ENCODE peak calls at places on chromosomes 6 and 20, in four cellular contexts. One of them, this sample, is unnamed.

GRCh38 chr6:3381233-3382065 is 75.4 kb downstream of the SLC22A23 start:
- DNase-seq in HCT116: no peak
- DNase-seq in AG09309: no peak
- DNase-seq in fibroblast of the aortic adventitia: peak; percentile 70
- DNase-seq in this sample: no peak

GRCh38 chr6:451847-452246 is 60.3 kb downstream of the IRF4 start:
- DNase-seq in HCT116: no peak
- DNase-seq in fibroblast of the aortic adventitia: no peak
- DNase-seq in AG09309: no peak
- DNase-seq in this sample: no peak

GRCh38 chr6:137488736-137489409 is 5.3 kb downstream of the OLIG3 start:
- DNase-seq in AG09309: no peak
- DNase-seq in fibroblast of the aortic adventitia: no peak
- DNase-seq in HCT116: no peak
- DNase-seq in this sample: no peak

GRCh38 chr6:135936606-135937005 is 85.1 kb downstream of the PDE7B start:
- DNase-seq in HCT116: no peak
- DNase-seq in fibroblast of the aortic adventitia: peak; percentile 97
- DNase-seq in AG09309: peak; percentile 77
- DNase-seq in this sample: peak; percentile 70

GRCh38 chr20:38330638-38331037 is 15.6 kb upstream of the LBP start:
- DNase-seq in fibroblast of the aortic adventitia: no peak
- DNase-seq in HCT116: no peak
- DNase-seq in AG09309: no peak
- DNase-seq in this sample: no peak

GRCh38 chr6:34792605-34793500 is 970 bp downstream of the BLTP3A start:
- DNase-seq in fibroblast of the aortic adventitia: peak; percentile 67
- DNase-seq in AG09309: no peak
- DNase-seq in HCT116: no peak
- DNase-seq in this sample: no peak

GRCh38 chr6:2162089-2162465 is 83.3 kb downstream of the GMDS start:
- DNase-seq in HCT116: peak; percentile 32
- DNase-seq in fibroblast of the aortic adventitia: no peak
- DNase-seq in AG09309: no peak
- DNase-seq in this sample: no peak

GRCh38 chr6:128239898-128240509 is 280.4 kb downstream of the PTPRK start:
- DNase-seq in HCT116: no peak
- DNase-seq in fibroblast of the aortic adventitia: no peak
- DNase-seq in AG09309: no peak
- DNase-seq in this sample: no peak

GRCh38 chr20:53828673-53829085 is 235.0 kb upstream of the ZNF217 start:
- DNase-seq in fibroblast of the aortic adventitia: peak; percentile 92
- DNase-seq in AG09309: peak; percentile 95
- DNase-seq in HCT116: peak; percentile 29
- DNase-seq in this sample: peak; percentile 76

GRCh38 chr6:56038764-56039163 is 163.4 kb upstream of the BMP5 start:
- DNase-seq in fibroblast of the aortic adventitia: no peak
- DNase-seq in AG09309: no peak
- DNase-seq in HCT116: no peak
- DNase-seq in this sample: no peak

GRCh38 chr6:78436335-78436734 is 431.0 kb upstream of the IRAK1BP1 start:
- DNase-seq in HCT116: peak; percentile 19
- DNase-seq in AG09309: peak; percentile 24
- DNase-seq in fibroblast of the aortic adventitia: peak; percentile 59
- DNase-seq in this sample: no peak

GRCh38 chr6:41271901-41272395 is 14.5 kb downstream of the TREM1 start:
- DNase-seq in fibroblast of the aortic adventitia: no peak
- DNase-seq in HCT116: no peak
- DNase-seq in AG09309: no peak
- DNase-seq in this sample: no peak

GRCh38 chr6:170130771-170131241 is 160.1 kb downstream of the DLL1 start:
- DNase-seq in HCT116: no peak
- DNase-seq in fibroblast of the aortic adventitia: no peak
- DNase-seq in AG09309: no peak
- DNase-seq in this sample: no peak

GRCh38 chr6:170516783-170517616 is 36.1 kb downstream of the PSMB1 start:
- DNase-seq in fibroblast of the aortic adventitia: peak; percentile 82
- DNase-seq in AG09309: peak; percentile 47
- DNase-seq in HCT116: peak; percentile 48
- DNase-seq in this sample: no peak

GRCh38 chr6:108492131-108492766 is 68.5 kb upstream of the FOXO3 start:
- DNase-seq in fibroblast of the aortic adventitia: peak; percentile 75
- DNase-seq in HCT116: peak; percentile 36
- DNase-seq in AG09309: peak; percentile 24
- DNase-seq in this sample: no peak

GRCh38 chr6:156111913-156112312 is 656.3 kb upstream of the NOX3 start:
- DNase-seq in HCT116: no peak
- DNase-seq in fibroblast of the aortic adventitia: no peak
- DNase-seq in AG09309: no peak
- DNase-seq in this sample: no peak

GRCh38 chr6:71012871-71013456 is 56.1 kb upstream of the B3GAT2 start:
- DNase-seq in HCT116: peak; percentile 42
- DNase-seq in fibroblast of the aortic adventitia: peak; percentile 63
- DNase-seq in AG09309: peak; percentile 20
- DNase-seq in this sample: peak; percentile 21

GRCh38 chr6:112443118-112443641 is 96.0 kb downstream of the RFPL4B start:
- DNase-seq in fibroblast of the aortic adventitia: peak; percentile 30
- DNase-seq in AG09309: no peak
- DNase-seq in HCT116: no peak
- DNase-seq in this sample: peak; percentile 72

GRCh38 chr20:9966966-9967365 is 67.8 kb upstream of the ANKEF1 start:
- DNase-seq in HCT116: no peak
- DNase-seq in AG09309: no peak
- DNase-seq in fibroblast of the aortic adventitia: peak; percentile 8
- DNase-seq in this sample: no peak

GRCh38 chr6:106511274-106512047 is 117.8 kb downstream of the RTN4IP1 start:
- DNase-seq in HCT116: no peak
- DNase-seq in fibroblast of the aortic adventitia: peak; percentile 63
- DNase-seq in AG09309: no peak
- DNase-seq in this sample: no peak

GRCh38 chr6:106509420-106510089 is 119.7 kb downstream of the RTN4IP1 start:
- DNase-seq in fibroblast of the aortic adventitia: no peak
- DNase-seq in HCT116: no peak
- DNase-seq in AG09309: no peak
- DNase-seq in this sample: no peak

GRCh38 chr6:106508836-106509235 is 120.5 kb downstream of the RTN4IP1 start:
- DNase-seq in AG09309: no peak
- DNase-seq in HCT116: no peak
- DNase-seq in fibroblast of the aortic adventitia: peak; percentile 74
- DNase-seq in this sample: peak; percentile 29

GRCh38 chr6:106512048-106512957 is 117.0 kb downstream of the RTN4IP1 start:
- DNase-seq in HCT116: no peak
- DNase-seq in AG09309: no peak
- DNase-seq in fibroblast of the aortic adventitia: peak; percentile 59
- DNase-seq in this sample: no peak

DNA sequence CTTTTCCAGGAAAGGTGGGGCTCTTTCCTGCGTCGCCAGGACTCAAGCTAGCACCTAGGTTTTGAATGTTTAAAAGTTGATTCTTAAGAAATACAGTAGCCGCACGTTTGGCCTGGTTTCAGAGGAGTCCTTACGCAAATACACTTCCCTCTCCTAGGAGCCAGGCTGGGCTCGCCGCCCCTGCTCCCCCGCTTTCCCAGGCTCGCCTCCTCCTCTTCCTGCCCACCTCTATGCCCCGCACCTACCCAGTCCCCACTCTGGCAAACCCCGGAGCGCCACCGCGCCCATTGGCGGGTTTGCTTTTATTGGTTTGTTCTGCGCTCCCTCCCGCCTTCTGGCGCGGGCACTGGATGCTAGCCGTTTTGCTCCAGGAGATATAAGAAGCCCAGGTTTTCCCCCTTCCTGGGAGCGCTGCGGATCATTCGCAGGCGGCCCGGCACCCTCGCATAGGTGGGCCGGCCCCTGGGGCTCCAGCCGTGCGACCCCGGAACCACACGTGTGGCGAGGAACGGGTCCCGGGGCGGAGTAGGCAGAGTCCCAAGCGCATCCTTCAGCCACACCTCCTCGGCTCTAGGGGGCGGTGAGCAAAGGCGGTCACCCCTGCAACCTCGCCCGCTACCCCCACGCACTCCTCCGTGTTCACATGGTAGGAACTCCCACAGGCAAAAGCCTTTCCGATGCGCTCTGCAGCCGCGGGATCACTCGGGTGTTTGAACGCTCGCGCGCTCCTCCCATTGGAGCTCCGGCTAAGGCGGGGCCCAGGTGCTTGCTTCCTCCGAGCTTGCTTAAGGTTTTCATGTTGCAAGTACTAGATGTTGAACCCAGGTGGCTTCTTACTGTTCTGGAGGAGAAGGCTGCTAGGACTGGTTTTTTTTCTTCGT is 119.0 kb downstream of the RTN4IP1 start:
- DNase-seq in fibroblast of the aortic adventitia: peak; percentile 33
- DNase-seq in AG09309: no peak
- DNase-seq in HCT116: no peak
- DNase-seq in this sample: no peak
- TF ChIP-seq CTCF in fibroblast of the aortic adventitia: no peak
- TF ChIP-seq CTCF in AG09309: peak; percentile 5
- TF ChIP-seq CTCF in HCT116: no peak
- TF ChIP-seq CTCF in this sample: peak; percentile 18

DNA sequence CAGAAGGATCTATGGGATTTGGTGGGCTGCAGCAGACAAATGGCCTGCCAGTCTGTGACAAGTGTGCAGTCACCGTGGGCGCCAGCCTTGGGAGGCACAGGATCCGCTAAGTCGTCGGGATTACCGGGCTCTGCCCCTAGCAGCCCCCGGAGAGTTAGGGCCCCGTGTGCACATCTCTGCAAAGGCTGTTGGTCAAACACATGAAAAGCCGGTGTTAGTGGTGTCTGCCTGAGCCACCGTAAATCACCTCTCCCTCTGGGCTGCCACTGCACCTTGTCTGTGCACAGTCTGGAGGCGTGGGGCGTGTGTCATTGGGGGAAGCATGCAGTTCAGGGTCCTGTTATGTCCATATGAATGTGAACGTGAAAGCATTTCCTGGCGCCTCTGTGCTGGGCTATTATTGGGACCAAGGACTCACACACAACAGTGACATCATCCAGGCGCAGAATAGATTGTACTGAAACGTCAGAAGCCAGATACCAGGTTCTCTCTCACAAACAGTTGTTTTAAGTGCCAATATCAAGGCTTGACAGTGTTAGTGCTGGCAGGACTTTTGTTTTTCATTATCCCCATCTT is 305.6 kb downstream of the NRN1 start:
- DNase-seq in AG09309: no peak
- DNase-seq in fibroblast of the aortic adventitia: no peak
- DNase-seq in HCT116: no peak
- DNase-seq in this sample: no peak
- H3K4me3 ChIP-seq in AG09309: no peak overlapping the region
- H3K4me3 ChIP-seq in fibroblast of the aortic adventitia: no peak overlapping the region
- H3K4me3 ChIP-seq in HCT116: no peak overlapping the region
- H3K4me3 ChIP-seq in this sample: no peak overlapping the region

GRCh38 chr6:39812853-39813533 is 20.8 kb downstream of the DAAM2 start:
- DNase-seq in HCT116: no peak
- DNase-seq in fibroblast of the aortic adventitia: peak; percentile 83
- DNase-seq in AG09309: peak; percentile 79
- DNase-seq in this sample: no peak
- TF ChIP-seq CTCF in HCT116: no peak
- TF ChIP-seq CTCF in fibroblast of the aortic adventitia: no peak
- TF ChIP-seq CTCF in AG09309: peak; percentile 27
- TF ChIP-seq CTCF in this sample: peak; percentile 21

DNA sequence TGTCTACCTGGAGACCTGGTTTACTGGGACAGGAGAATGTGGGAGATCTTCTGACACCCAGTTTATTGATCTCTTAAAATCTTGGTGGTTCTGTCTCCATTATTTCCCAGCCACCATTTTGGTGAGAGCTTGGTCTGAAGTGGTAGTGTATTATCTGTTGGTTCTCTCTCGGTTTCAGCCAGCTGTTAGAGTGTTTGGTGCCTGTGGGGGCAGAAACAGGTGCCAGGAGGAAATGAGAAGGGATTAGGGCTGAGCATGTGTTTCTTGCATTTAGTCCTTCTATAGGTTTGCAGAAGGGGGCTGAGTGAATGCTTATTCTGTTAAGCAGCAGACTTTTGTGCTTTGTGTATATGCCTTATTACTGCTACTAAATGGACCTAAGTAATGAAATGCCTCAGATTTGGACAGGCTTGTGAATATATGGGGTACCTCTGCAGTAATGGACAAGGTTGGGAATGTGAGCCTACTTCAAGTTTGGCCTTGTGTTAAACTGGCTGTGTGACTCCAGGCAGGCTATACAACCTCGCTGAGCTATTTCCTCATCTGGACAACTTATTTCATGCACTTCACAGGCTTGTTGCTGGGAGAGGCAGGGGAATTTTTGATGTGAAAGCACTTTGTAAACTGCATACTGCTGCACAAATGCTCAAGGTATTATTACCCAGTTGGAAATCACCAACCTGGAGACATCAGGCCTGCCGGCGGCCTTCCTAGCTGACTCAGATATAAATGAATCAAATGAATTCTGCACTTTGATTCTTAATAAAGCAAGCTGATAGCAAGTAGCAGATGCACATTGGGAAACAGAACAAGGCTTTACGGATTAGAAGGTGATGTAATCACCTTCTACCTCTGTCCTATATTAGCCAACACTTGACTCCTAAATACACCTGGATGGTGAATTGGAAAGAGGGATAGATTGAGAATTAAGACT is 9.9 kb downstream of the JARID2 start:
- DNase-seq in AG09309: no peak
- DNase-seq in HCT116: no peak
- DNase-seq in fibroblast of the aortic adventitia: no peak
- DNase-seq in this sample: no peak
- H3K4me3 ChIP-seq in AG09309: no peak overlapping the region
- H3K4me3 ChIP-seq in HCT116: no peak overlapping the region
- H3K4me3 ChIP-seq in fibroblast of the aortic adventitia: no peak overlapping the region
- H3K4me3 ChIP-seq in this sample: no peak overlapping the region

GRCh38 chr20:34566978-34567884 is 8.7 kb downstream of the MAP1LC3A start:
- DNase-seq in fibroblast of the aortic adventitia: no peak
- DNase-seq in HCT116: no peak
- DNase-seq in AG09309: no peak
- DNase-seq in this sample: no peak

GRCh38 chr20:34569598-34569997 is 11.1 kb downstream of the MAP1LC3A start:
- DNase-seq in fibroblast of the aortic adventitia: no peak
- DNase-seq in HCT116: no peak
- DNase-seq in AG09309: no peak
- DNase-seq in this sample: no peak

GRCh38 chr20:34570859-34571306 is 12.4 kb downstream of the MAP1LC3A start:
- DNase-seq in fibroblast of the aortic adventitia: peak; percentile 53
- DNase-seq in AG09309: peak; percentile 28
- DNase-seq in HCT116: no peak
- DNase-seq in this sample: no peak

GRCh38 chr20:34564810-34565209 is 6.3 kb downstream of the MAP1LC3A start:
- DNase-seq in AG09309: no peak
- DNase-seq in fibroblast of the aortic adventitia: no peak
- DNase-seq in HCT116: no peak
- DNase-seq in this sample: no peak

GRCh38 chr20:34567885-34568865 is 9.7 kb downstream of the MAP1LC3A start:
- DNase-seq in fibroblast of the aortic adventitia: no peak
- DNase-seq in HCT116: no peak
- DNase-seq in AG09309: no peak
- DNase-seq in this sample: no peak
- TF ChIP-seq CTCF in fibroblast of the aortic adventitia: no peak
- TF ChIP-seq CTCF in HCT116: no peak
- TF ChIP-seq CTCF in AG09309: no peak
- TF ChIP-seq CTCF in this sample: no peak

This sample was measured in retinal pigment epithelial cell.